ENCODE peak calls at places on chromosomes 2 and 18, in ten cellular contexts. One of them, this sample, is unnamed. For H3K4me1, the result is how much of the 10 kb centered on the place peaks cover.

GRCh38 chr18:77178559-77178958 is 46.0 kb upstream of the MBP start:
- DNase-seq in fibroblast of lung: peak
- DNase-seq in cardiac muscle cell: peak
- DNase-seq in ovary: no peak
- DNase-seq in CD8-positive, alpha-beta T cell: no peak
- DNase-seq in HepG2: no peak
- DNase-seq in GM23248: no peak
- DNase-seq in adrenal gland: peak
- DNase-seq in OCI-LY7: no peak
- DNase-seq in uterus: no peak
- DNase-seq in this sample: no peak

GRCh38 chr2:10039658-10040410 is 3.5 kb upstream of the KLF11 start:
- DNase-seq in fibroblast of lung: no peak
- DNase-seq in cardiac muscle cell: no peak
- DNase-seq in ovary: no peak
- DNase-seq in CD8-positive, alpha-beta T cell: no peak
- DNase-seq in HepG2: no peak
- DNase-seq in GM23248: peak
- DNase-seq in adrenal gland: peak
- DNase-seq in OCI-LY7: no peak
- DNase-seq in uterus: no peak
- DNase-seq in this sample: no peak

GRCh38 chr2:169994782-169995181 is 167.5 kb downstream of the UBR3 start:
- DNase-seq in fibroblast of lung: no peak
- DNase-seq in cardiac muscle cell: no peak
- DNase-seq in ovary: no peak
- DNase-seq in CD8-positive, alpha-beta T cell: no peak
- DNase-seq in HepG2: no peak
- DNase-seq in GM23248: no peak
- DNase-seq in adrenal gland: no peak
- DNase-seq in OCI-LY7: no peak
- DNase-seq in uterus: no peak
- DNase-seq in this sample: no peak

GRCh38 chr2:20917287-20917660 is 94.4 kb upstream of the LDAH start:
- DNase-seq in fibroblast of lung: no peak
- DNase-seq in cardiac muscle cell: no peak
- DNase-seq in ovary: no peak
- DNase-seq in CD8-positive, alpha-beta T cell: no peak
- DNase-seq in HepG2: no peak
- DNase-seq in GM23248: no peak
- DNase-seq in adrenal gland: no peak
- DNase-seq in OCI-LY7: no peak
- DNase-seq in uterus: no peak
- DNase-seq in this sample: no peak

GRCh38 chr2:191247381-191248057 is 2.3 kb downstream of the MYO1B start:
- DNase-seq in fibroblast of lung: peak
- DNase-seq in cardiac muscle cell: peak
- DNase-seq in ovary: no peak
- DNase-seq in CD8-positive, alpha-beta T cell: no peak
- DNase-seq in HepG2: peak
- DNase-seq in GM23248: peak
- DNase-seq in adrenal gland: no peak
- DNase-seq in OCI-LY7: no peak
- DNase-seq in uterus: peak
- DNase-seq in this sample: peak

GRCh38 chr2:60368437-60368836 is 185.0 kb downstream of the BCL11A start:
- DNase-seq in fibroblast of lung: no peak
- DNase-seq in cardiac muscle cell: no peak
- DNase-seq in ovary: no peak
- DNase-seq in CD8-positive, alpha-beta T cell: no peak
- DNase-seq in HepG2: no peak
- DNase-seq in GM23248: no peak
- DNase-seq in adrenal gland: no peak
- DNase-seq in OCI-LY7: no peak
- DNase-seq in uterus: no peak
- DNase-seq in this sample: no peak

GRCh38 chr2:97645112-97645699 is 656 bp upstream of the COX5B start:
- DNase-seq in fibroblast of lung: no peak
- DNase-seq in cardiac muscle cell: peak
- DNase-seq in ovary: no peak
- DNase-seq in CD8-positive, alpha-beta T cell: no peak
- DNase-seq in HepG2: no peak
- DNase-seq in GM23248: peak
- DNase-seq in adrenal gland: no peak
- DNase-seq in OCI-LY7: peak
- DNase-seq in uterus: no peak
- DNase-seq in this sample: no peak

GRCh38 chr18:44396550-44396949 is 284.1 kb upstream of the SETBP1 start:
- DNase-seq in fibroblast of lung: no peak
- DNase-seq in cardiac muscle cell: no peak
- DNase-seq in ovary: no peak
- DNase-seq in CD8-positive, alpha-beta T cell: no peak
- DNase-seq in HepG2: no peak
- DNase-seq in GM23248: no peak
- DNase-seq in adrenal gland: no peak
- DNase-seq in OCI-LY7: no peak
- DNase-seq in uterus: no peak
- DNase-seq in this sample: no peak

GRCh38 chr2:46555011-46555410 is 75.6 kb downstream of the TMEM247 start:
- DNase-seq in fibroblast of lung: no peak
- DNase-seq in cardiac muscle cell: no peak
- DNase-seq in ovary: no peak
- DNase-seq in CD8-positive, alpha-beta T cell: peak
- DNase-seq in HepG2: no peak
- DNase-seq in GM23248: no peak
- DNase-seq in adrenal gland: no peak
- DNase-seq in OCI-LY7: peak
- DNase-seq in uterus: no peak
- DNase-seq in this sample: peak

GRCh38 chr2:109087055-109087663 is 41.8 kb upstream of the SH3RF3 start:
- DNase-seq in fibroblast of lung: no peak
- DNase-seq in cardiac muscle cell: no peak
- DNase-seq in ovary: no peak
- DNase-seq in CD8-positive, alpha-beta T cell: no peak
- DNase-seq in HepG2: no peak
- DNase-seq in GM23248: no peak
- DNase-seq in adrenal gland: no peak
- DNase-seq in OCI-LY7: no peak
- DNase-seq in uterus: no peak
- DNase-seq in this sample: no peak

GRCh38 chr2:6337123-6337830 is 528.4 kb downstream of the CMPK2 start:
- DNase-seq in fibroblast of lung: no peak
- DNase-seq in cardiac muscle cell: no peak
- DNase-seq in ovary: no peak
- DNase-seq in CD8-positive, alpha-beta T cell: no peak
- DNase-seq in HepG2: no peak
- DNase-seq in GM23248: no peak
- DNase-seq in adrenal gland: no peak
- DNase-seq in OCI-LY7: peak
- DNase-seq in uterus: no peak
- DNase-seq in this sample: no peak

GRCh38 chr2:227252831-227253230 is 72.2 kb upstream of the MFF start:
- DNase-seq in fibroblast of lung: no peak
- DNase-seq in cardiac muscle cell: no peak
- DNase-seq in ovary: no peak
- DNase-seq in CD8-positive, alpha-beta T cell: no peak
- DNase-seq in HepG2: no peak
- DNase-seq in GM23248: no peak
- DNase-seq in adrenal gland: no peak
- DNase-seq in OCI-LY7: no peak
- DNase-seq in uterus: no peak
- DNase-seq in this sample: no peak

GRCh38 chr2:189137519-189137918 is 42.0 kb downstream of the COL5A2 start:
- DNase-seq in fibroblast of lung: no peak
- DNase-seq in cardiac muscle cell: no peak
- DNase-seq in ovary: peak
- DNase-seq in CD8-positive, alpha-beta T cell: no peak
- DNase-seq in HepG2: no peak
- DNase-seq in GM23248: no peak
- DNase-seq in adrenal gland: no peak
- DNase-seq in OCI-LY7: no peak
- DNase-seq in uterus: no peak
- DNase-seq in this sample: no peak

GRCh38 chr2:235693279-235693678 is 199.4 kb downstream of the AGAP1 start:
- DNase-seq in fibroblast of lung: no peak
- DNase-seq in cardiac muscle cell: no peak
- DNase-seq in ovary: no peak
- DNase-seq in CD8-positive, alpha-beta T cell: no peak
- DNase-seq in HepG2: no peak
- DNase-seq in GM23248: no peak
- DNase-seq in adrenal gland: no peak
- DNase-seq in OCI-LY7: no peak
- DNase-seq in uterus: no peak
- DNase-seq in this sample: no peak

GRCh38 chr2:149470046-149470445 is 117.5 kb downstream of the MMADHC start:
- DNase-seq in fibroblast of lung: no peak
- DNase-seq in cardiac muscle cell: no peak
- DNase-seq in ovary: no peak
- DNase-seq in CD8-positive, alpha-beta T cell: no peak
- DNase-seq in HepG2: no peak
- DNase-seq in GM23248: no peak
- DNase-seq in adrenal gland: no peak
- DNase-seq in OCI-LY7: no peak
- DNase-seq in uterus: no peak
- DNase-seq in this sample: no peak

GRCh38 chr2:179746982-179747381 is 114.4 kb downstream of the ZNF385B start:
- DNase-seq in fibroblast of lung: peak
- DNase-seq in cardiac muscle cell: no peak
- DNase-seq in ovary: no peak
- DNase-seq in CD8-positive, alpha-beta T cell: no peak
- DNase-seq in HepG2: no peak
- DNase-seq in GM23248: no peak
- DNase-seq in adrenal gland: no peak
- DNase-seq in OCI-LY7: no peak
- DNase-seq in uterus: no peak
- DNase-seq in this sample: no peak

GRCh38 chr2:47076586-47077441 is 78.3 kb downstream of the STPG4 start:
- DNase-seq in fibroblast of lung: peak
- DNase-seq in cardiac muscle cell: peak
- DNase-seq in ovary: no peak
- DNase-seq in CD8-positive, alpha-beta T cell: no peak
- DNase-seq in HepG2: peak
- DNase-seq in GM23248: peak
- DNase-seq in adrenal gland: peak
- DNase-seq in OCI-LY7: no peak
- DNase-seq in uterus: peak
- DNase-seq in this sample: peak

GRCh38 chr2:176103634-176104337 is 3.3 kb upstream of the HOXD11 start:
- DNase-seq in fibroblast of lung: no peak
- DNase-seq in cardiac muscle cell: no peak
- DNase-seq in ovary: no peak
- DNase-seq in CD8-positive, alpha-beta T cell: no peak
- DNase-seq in HepG2: no peak
- DNase-seq in GM23248: peak
- DNase-seq in adrenal gland: no peak
- DNase-seq in OCI-LY7: no peak
- DNase-seq in uterus: no peak
- DNase-seq in this sample: no peak

GRCh38 chr2:96763511-96764252 is 3.0 kb downstream of the CNNM4 start:
- DNase-seq in fibroblast of lung: no peak
- DNase-seq in cardiac muscle cell: peak
- DNase-seq in ovary: no peak
- DNase-seq in CD8-positive, alpha-beta T cell: no peak
- DNase-seq in HepG2: peak
- DNase-seq in GM23248: peak
- DNase-seq in adrenal gland: no peak
- DNase-seq in OCI-LY7: peak
- DNase-seq in uterus: no peak
- DNase-seq in this sample: peak

GRCh38 chr2:112155331-112156151 is 17.4 kb downstream of the FBLN7 start:
- DNase-seq in fibroblast of lung: no peak
- DNase-seq in cardiac muscle cell: no peak
- DNase-seq in ovary: no peak
- DNase-seq in CD8-positive, alpha-beta T cell: peak
- DNase-seq in HepG2: no peak
- DNase-seq in GM23248: no peak
- DNase-seq in adrenal gland: no peak
- DNase-seq in OCI-LY7: peak
- DNase-seq in uterus: no peak
- DNase-seq in this sample: no peak

GRCh38 chr2:131045286-131045924 is 47.9 kb downstream of the FAM168B start:
- DNase-seq in fibroblast of lung: no peak
- DNase-seq in cardiac muscle cell: no peak
- DNase-seq in ovary: no peak
- DNase-seq in CD8-positive, alpha-beta T cell: no peak
- DNase-seq in HepG2: no peak
- DNase-seq in GM23248: no peak
- DNase-seq in adrenal gland: no peak
- DNase-seq in OCI-LY7: no peak
- DNase-seq in uterus: no peak
- DNase-seq in this sample: no peak

GRCh38 chr18:13264986-13265900 is 46.7 kb downstream of the LDLRAD4 start:
- DNase-seq in fibroblast of lung: no peak
- DNase-seq in cardiac muscle cell: no peak
- DNase-seq in ovary: no peak
- DNase-seq in CD8-positive, alpha-beta T cell: no peak
- DNase-seq in HepG2: no peak
- DNase-seq in GM23248: no peak
- DNase-seq in adrenal gland: no peak
- DNase-seq in OCI-LY7: no peak
- DNase-seq in uterus: no peak
- DNase-seq in this sample: no peak
- H3K4me1 ChIP-seq in fibroblast of lung: under half
- H3K4me1 ChIP-seq in cardiac muscle cell: under half
- H3K4me1 ChIP-seq in ovary: under half
- H3K4me1 ChIP-seq in CD8-positive, alpha-beta T cell: half or more
- H3K4me1 ChIP-seq in HepG2: under half
- H3K4me1 ChIP-seq in GM23248: under half
- H3K4me1 ChIP-seq in adrenal gland: half or more
- H3K4me1 ChIP-seq in OCI-LY7: under half
- H3K4me1 ChIP-seq in uterus: under half
- H3K4me1 ChIP-seq in this sample: under half

GRCh38 chr2:230872968-230873669 is 8.4 kb downstream of the ITM2C start:
- DNase-seq in fibroblast of lung: no peak
- DNase-seq in cardiac muscle cell: no peak
- DNase-seq in ovary: no peak
- DNase-seq in CD8-positive, alpha-beta T cell: no peak
- DNase-seq in HepG2: no peak
- DNase-seq in GM23248: no peak
- DNase-seq in adrenal gland: no peak
- DNase-seq in OCI-LY7: peak
- DNase-seq in uterus: no peak
- DNase-seq in this sample: no peak
- H3K4me1 ChIP-seq in fibroblast of lung: under half
- H3K4me1 ChIP-seq in cardiac muscle cell: under half
- H3K4me1 ChIP-seq in ovary: under half
- H3K4me1 ChIP-seq in CD8-positive, alpha-beta T cell: half or more
- H3K4me1 ChIP-seq in HepG2: under half
- H3K4me1 ChIP-seq in GM23248: under half
- H3K4me1 ChIP-seq in adrenal gland: under half
- H3K4me1 ChIP-seq in OCI-LY7: under half
- H3K4me1 ChIP-seq in uterus: under half
- H3K4me1 ChIP-seq in this sample: under half

GRCh38 chr18:11177382-11177781 is 28.0 kb upstream of the PIEZO2 start:
- DNase-seq in fibroblast of lung: no peak
- DNase-seq in cardiac muscle cell: no peak
- DNase-seq in ovary: no peak
- DNase-seq in CD8-positive, alpha-beta T cell: no peak
- DNase-seq in HepG2: peak
- DNase-seq in GM23248: no peak
- DNase-seq in adrenal gland: no peak
- DNase-seq in OCI-LY7: no peak
- DNase-seq in uterus: no peak
- DNase-seq in this sample: no peak
- H3K4me1 ChIP-seq in fibroblast of lung: under half
- H3K4me1 ChIP-seq in cardiac muscle cell: under half
- H3K4me1 ChIP-seq in ovary: under half
- H3K4me1 ChIP-seq in CD8-positive, alpha-beta T cell: under half
- H3K4me1 ChIP-seq in HepG2: under half
- H3K4me1 ChIP-seq in GM23248: half or more
- H3K4me1 ChIP-seq in adrenal gland: under half
- H3K4me1 ChIP-seq in OCI-LY7: under half
- H3K4me1 ChIP-seq in uterus: under half
- H3K4me1 ChIP-seq in this sample: under half

GRCh38 chr2:85231952-85232351 is 95.8 kb downstream of the TGOLN2 start:
- DNase-seq in fibroblast of lung: no peak
- DNase-seq in cardiac muscle cell: no peak
- DNase-seq in ovary: no peak
- DNase-seq in CD8-positive, alpha-beta T cell: no peak
- DNase-seq in HepG2: no peak
- DNase-seq in GM23248: no peak
- DNase-seq in adrenal gland: no peak
- DNase-seq in OCI-LY7: no peak
- DNase-seq in uterus: no peak
- DNase-seq in this sample: no peak
- H3K4me1 ChIP-seq in fibroblast of lung: under half
- H3K4me1 ChIP-seq in cardiac muscle cell: under half
- H3K4me1 ChIP-seq in ovary: under half
- H3K4me1 ChIP-seq in CD8-positive, alpha-beta T cell: under half
- H3K4me1 ChIP-seq in HepG2: under half
- H3K4me1 ChIP-seq in GM23248: under half
- H3K4me1 ChIP-seq in adrenal gland: under half
- H3K4me1 ChIP-seq in OCI-LY7: under half
- H3K4me1 ChIP-seq in uterus: under half
- H3K4me1 ChIP-seq in this sample: under half